ENCODE peak calls at places on chromosomes 2 and 18, in five cellular contexts. One of them, this sample, is unnamed.

GRCh38 chr2:214765180-214765579 is 44.3 kb downstream of the BARD1 start:
- DNase-seq in cardiac fibroblast: no peak
- DNase-seq in activated CD8-positive, alpha-beta memory T cell treated with anti-CD3 and anti-CD28 coated beads, Interleukin-2, amount 50 U/mL, for 48 hours: no peak
- DNase-seq in choroid plexus epithelial cell: no peak
- DNase-seq in right cardiac atrium: no peak
- DNase-seq in this sample: no peak

GRCh38 chr2:239712755-239713154 is 311.9 kb upstream of the HDAC4 start:
- DNase-seq in activated CD8-positive, alpha-beta memory T cell treated with anti-CD3 and anti-CD28 coated beads, Interleukin-2, amount 50 U/mL, for 48 hours: no peak
- DNase-seq in right cardiac atrium: no peak
- DNase-seq in choroid plexus epithelial cell: no peak
- DNase-seq in cardiac fibroblast: no peak
- DNase-seq in this sample: no peak

GRCh38 chr2:15841776-15842554 is 98.4 kb upstream of the MYCN start:
- DNase-seq in cardiac fibroblast: no peak
- DNase-seq in activated CD8-positive, alpha-beta memory T cell treated with anti-CD3 and anti-CD28 coated beads, Interleukin-2, amount 50 U/mL, for 48 hours: no peak
- DNase-seq in choroid plexus epithelial cell: no peak
- DNase-seq in right cardiac atrium: no peak
- DNase-seq in this sample: peak; percentile 79

GRCh38 chr2:189134485-189134884 is 45.1 kb downstream of the COL5A2 start:
- DNase-seq in choroid plexus epithelial cell: peak; percentile 54
- DNase-seq in right cardiac atrium: no peak
- DNase-seq in cardiac fibroblast: peak; percentile 33
- DNase-seq in activated CD8-positive, alpha-beta memory T cell treated with anti-CD3 and anti-CD28 coated beads, Interleukin-2, amount 50 U/mL, for 48 hours: no peak
- DNase-seq in this sample: no peak

GRCh38 chr2:83376731-83377130 is 1082.3 kb downstream of the SUCLG1 start:
- DNase-seq in choroid plexus epithelial cell: no peak
- DNase-seq in activated CD8-positive, alpha-beta memory T cell treated with anti-CD3 and anti-CD28 coated beads, Interleukin-2, amount 50 U/mL, for 48 hours: no peak
- DNase-seq in cardiac fibroblast: no peak
- DNase-seq in right cardiac atrium: no peak
- DNase-seq in this sample: no peak

GRCh38 chr2:60890393-60890707 is 9.0 kb downstream of the REL start:
- DNase-seq in cardiac fibroblast: no peak
- DNase-seq in right cardiac atrium: no peak
- DNase-seq in choroid plexus epithelial cell: no peak
- DNase-seq in activated CD8-positive, alpha-beta memory T cell treated with anti-CD3 and anti-CD28 coated beads, Interleukin-2, amount 50 U/mL, for 48 hours: no peak
- DNase-seq in this sample: no peak

GRCh38 chr2:16763493-16763899 is 97.9 kb upstream of the CYRIA start:
- DNase-seq in choroid plexus epithelial cell: peak; percentile 35
- DNase-seq in cardiac fibroblast: peak; percentile 16
- DNase-seq in activated CD8-positive, alpha-beta memory T cell treated with anti-CD3 and anti-CD28 coated beads, Interleukin-2, amount 50 U/mL, for 48 hours: no peak
- DNase-seq in right cardiac atrium: no peak
- DNase-seq in this sample: no peak

GRCh38 chr2:120691410-120691809 is 44.3 kb upstream of the GLI2 start:
- DNase-seq in cardiac fibroblast: no peak
- DNase-seq in right cardiac atrium: no peak
- DNase-seq in choroid plexus epithelial cell: no peak
- DNase-seq in activated CD8-positive, alpha-beta memory T cell treated with anti-CD3 and anti-CD28 coated beads, Interleukin-2, amount 50 U/mL, for 48 hours: no peak
- DNase-seq in this sample: no peak

GRCh38 chr2:35973132-35973736 is 382.3 kb upstream of the CRIM1 start:
- DNase-seq in right cardiac atrium: no peak
- DNase-seq in activated CD8-positive, alpha-beta memory T cell treated with anti-CD3 and anti-CD28 coated beads, Interleukin-2, amount 50 U/mL, for 48 hours: no peak
- DNase-seq in cardiac fibroblast: peak; percentile 53
- DNase-seq in choroid plexus epithelial cell: peak; percentile 69
- DNase-seq in this sample: no peak

GRCh38 chr18:51890762-51891161 is 449.2 kb upstream of the DCC start:
- DNase-seq in right cardiac atrium: no peak
- DNase-seq in choroid plexus epithelial cell: peak; percentile 6
- DNase-seq in activated CD8-positive, alpha-beta memory T cell treated with anti-CD3 and anti-CD28 coated beads, Interleukin-2, amount 50 U/mL, for 48 hours: no peak
- DNase-seq in cardiac fibroblast: peak; percentile 6
- DNase-seq in this sample: no peak

GRCh38 chr2:108377411-108377810 is 343 bp upstream of the SULT1C4 start:
- DNase-seq in activated CD8-positive, alpha-beta memory T cell treated with anti-CD3 and anti-CD28 coated beads, Interleukin-2, amount 50 U/mL, for 48 hours: no peak
- DNase-seq in cardiac fibroblast: peak; percentile 47
- DNase-seq in right cardiac atrium: no peak
- DNase-seq in choroid plexus epithelial cell: peak; percentile 83
- DNase-seq in this sample: no peak

GRCh38 chr2:24919100-24919976 is 699 bp downstream of the ADCY3 start:
- DNase-seq in activated CD8-positive, alpha-beta memory T cell treated with anti-CD3 and anti-CD28 coated beads, Interleukin-2, amount 50 U/mL, for 48 hours: peak; percentile 76
- DNase-seq in choroid plexus epithelial cell: no peak
- DNase-seq in cardiac fibroblast: peak; percentile 26
- DNase-seq in right cardiac atrium: no peak
- DNase-seq in this sample: no peak

GRCh38 chr18:24763765-24764548 is 303.5 kb downstream of the HRH4 start:
- DNase-seq in choroid plexus epithelial cell: no peak
- DNase-seq in right cardiac atrium: peak; percentile 61
- DNase-seq in cardiac fibroblast: peak; percentile 74
- DNase-seq in activated CD8-positive, alpha-beta memory T cell treated with anti-CD3 and anti-CD28 coated beads, Interleukin-2, amount 50 U/mL, for 48 hours: no peak
- DNase-seq in this sample: no peak

GRCh38 chr2:113692698-113693428 is 63.6 kb downstream of the SLC35F5 start:
- DNase-seq in choroid plexus epithelial cell: no peak
- DNase-seq in right cardiac atrium: no peak
- DNase-seq in cardiac fibroblast: no peak
- DNase-seq in activated CD8-positive, alpha-beta memory T cell treated with anti-CD3 and anti-CD28 coated beads, Interleukin-2, amount 50 U/mL, for 48 hours: no peak
- DNase-seq in this sample: no peak

GRCh38 chr2:60053791-60054190 is 499.7 kb downstream of the BCL11A start:
- DNase-seq in choroid plexus epithelial cell: no peak
- DNase-seq in right cardiac atrium: no peak
- DNase-seq in cardiac fibroblast: no peak
- DNase-seq in activated CD8-positive, alpha-beta memory T cell treated with anti-CD3 and anti-CD28 coated beads, Interleukin-2, amount 50 U/mL, for 48 hours: no peak
- DNase-seq in this sample: no peak

GRCh38 chr2:23478933-23479683 is 94.1 kb downstream of the KLHL29 start:
- DNase-seq in cardiac fibroblast: no peak
- DNase-seq in choroid plexus epithelial cell: no peak
- DNase-seq in activated CD8-positive, alpha-beta memory T cell treated with anti-CD3 and anti-CD28 coated beads, Interleukin-2, amount 50 U/mL, for 48 hours: no peak
- DNase-seq in right cardiac atrium: no peak
- DNase-seq in this sample: no peak

GRCh38 chr2:189500456-189501160 is 59.3 kb downstream of the WDR75 start:
- DNase-seq in activated CD8-positive, alpha-beta memory T cell treated with anti-CD3 and anti-CD28 coated beads, Interleukin-2, amount 50 U/mL, for 48 hours: no peak
- DNase-seq in choroid plexus epithelial cell: no peak
- DNase-seq in cardiac fibroblast: no peak
- DNase-seq in right cardiac atrium: no peak
- DNase-seq in this sample: no peak

GRCh38 chr2:201254331-201254730 is 6.0 kb upstream of the CASP8 start:
- DNase-seq in cardiac fibroblast: peak; percentile 45
- DNase-seq in activated CD8-positive, alpha-beta memory T cell treated with anti-CD3 and anti-CD28 coated beads, Interleukin-2, amount 50 U/mL, for 48 hours: no peak
- DNase-seq in choroid plexus epithelial cell: peak; percentile 56
- DNase-seq in right cardiac atrium: peak; percentile 64
- DNase-seq in this sample: no peak

GRCh38 chr2:228767196-228767595 is 503.9 kb downstream of the PID1 start:
- DNase-seq in activated CD8-positive, alpha-beta memory T cell treated with anti-CD3 and anti-CD28 coated beads, Interleukin-2, amount 50 U/mL, for 48 hours: no peak
- DNase-seq in choroid plexus epithelial cell: peak; percentile 63
- DNase-seq in cardiac fibroblast: peak; percentile 67
- DNase-seq in right cardiac atrium: no peak
- DNase-seq in this sample: no peak

GRCh38 chr18:40810371-40810770 is 1144.7 kb upstream of the PIK3C3 start:
- DNase-seq in choroid plexus epithelial cell: peak; percentile 27
- DNase-seq in cardiac fibroblast: peak; percentile 47
- DNase-seq in right cardiac atrium: no peak
- DNase-seq in activated CD8-positive, alpha-beta memory T cell treated with anti-CD3 and anti-CD28 coated beads, Interleukin-2, amount 50 U/mL, for 48 hours: no peak
- DNase-seq in this sample: no peak

GRCh38 chr2:97739893-97740245 is 26.5 kb downstream of the ZAP70 start:
- DNase-seq in activated CD8-positive, alpha-beta memory T cell treated with anti-CD3 and anti-CD28 coated beads, Interleukin-2, amount 50 U/mL, for 48 hours: no peak
- DNase-seq in choroid plexus epithelial cell: no peak
- DNase-seq in right cardiac atrium: no peak
- DNase-seq in cardiac fibroblast: no peak
- DNase-seq in this sample: no peak

GRCh38 chr2:118032169-118033013 is 18.5 kb upstream of the CCDC93 start:
- DNase-seq in choroid plexus epithelial cell: peak; percentile 65
- DNase-seq in right cardiac atrium: peak; percentile 58
- DNase-seq in activated CD8-positive, alpha-beta memory T cell treated with anti-CD3 and anti-CD28 coated beads, Interleukin-2, amount 50 U/mL, for 48 hours: no peak
- DNase-seq in cardiac fibroblast: peak; percentile 58
- DNase-seq in this sample: no peak

GRCh38 chr2:74201596-74201995 is 3.2 kb downstream of the MTHFD2 start:
- DNase-seq in right cardiac atrium: no peak
- DNase-seq in choroid plexus epithelial cell: peak; percentile 50
- DNase-seq in cardiac fibroblast: peak; percentile 64
- DNase-seq in activated CD8-positive, alpha-beta memory T cell treated with anti-CD3 and anti-CD28 coated beads, Interleukin-2, amount 50 U/mL, for 48 hours: no peak
- DNase-seq in this sample: peak; percentile 84

GRCh38 chr2:108074150-108074549 is 87.8 kb downstream of the SLC5A7 start:
- DNase-seq in choroid plexus epithelial cell: no peak
- DNase-seq in activated CD8-positive, alpha-beta memory T cell treated with anti-CD3 and anti-CD28 coated beads, Interleukin-2, amount 50 U/mL, for 48 hours: no peak
- DNase-seq in cardiac fibroblast: no peak
- DNase-seq in right cardiac atrium: no peak
- DNase-seq in this sample: no peak

GRCh38 chr2:11377915-11378649 is 33.6 kb upstream of the ROCK2 start:
- DNase-seq in cardiac fibroblast: peak; percentile 53
- DNase-seq in activated CD8-positive, alpha-beta memory T cell treated with anti-CD3 and anti-CD28 coated beads, Interleukin-2, amount 50 U/mL, for 48 hours: no peak
- DNase-seq in right cardiac atrium: peak; percentile 82
- DNase-seq in choroid plexus epithelial cell: no peak
- DNase-seq in this sample: no peak

GRCh38 chr2:127709336-127709735 is 8.0 kb downstream of the SFT2D3 start:
- DNase-seq in choroid plexus epithelial cell: no peak
- DNase-seq in right cardiac atrium: no peak
- DNase-seq in activated CD8-positive, alpha-beta memory T cell treated with anti-CD3 and anti-CD28 coated beads, Interleukin-2, amount 50 U/mL, for 48 hours: no peak
- DNase-seq in cardiac fibroblast: no peak
- DNase-seq in this sample: no peak

GRCh38 chr2:189685540-189686229 is 11.2 kb downstream of the ANKAR start:
- DNase-seq in choroid plexus epithelial cell: peak; percentile 78
- DNase-seq in activated CD8-positive, alpha-beta memory T cell treated with anti-CD3 and anti-CD28 coated beads, Interleukin-2, amount 50 U/mL, for 48 hours: no peak
- DNase-seq in cardiac fibroblast: peak; percentile 61
- DNase-seq in right cardiac atrium: peak; percentile 82
- DNase-seq in this sample: no peak